ENCODE peak calls at places on chromosomes 6 and 20, in eight cellular contexts. One of them, this sample, is unnamed.

GRCh38 chr6:43954311-43955131 is 172.7 kb downstream of the MRPL14 start:
- DNase-seq in fibroblast of lung: no peak
- DNase-seq in neural progenitor cell: no peak
- DNase-seq in cardiac fibroblast: no peak
- DNase-seq in dorsolateral prefrontal cortex: no peak
- DNase-seq in ascending aorta: no peak
- DNase-seq in breast epithelium: no peak
- DNase-seq in WERI-Rb-1: peak
- DNase-seq in this sample: no peak

GRCh38 chr6:40623178-40623577 is 36.0 kb upstream of the LRFN2 start:
- DNase-seq in neural progenitor cell: no peak
- DNase-seq in dorsolateral prefrontal cortex: no peak
- DNase-seq in fibroblast of lung: no peak
- DNase-seq in WERI-Rb-1: no peak
- DNase-seq in breast epithelium: no peak
- DNase-seq in cardiac fibroblast: no peak
- DNase-seq in ascending aorta: no peak
- DNase-seq in this sample: no peak

GRCh38 chr20:48406462-48407235 is 421.1 kb downstream of the PREX1 start:
- DNase-seq in dorsolateral prefrontal cortex: no peak
- DNase-seq in fibroblast of lung: peak
- DNase-seq in ascending aorta: no peak
- DNase-seq in WERI-Rb-1: no peak
- DNase-seq in neural progenitor cell: no peak
- DNase-seq in breast epithelium: no peak
- DNase-seq in cardiac fibroblast: no peak
- DNase-seq in this sample: no peak

GRCh38 chr20:13302647-13303425 is 81.8 kb downstream of the ISM1 start:
- DNase-seq in neural progenitor cell: peak
- DNase-seq in cardiac fibroblast: peak
- DNase-seq in WERI-Rb-1: peak
- DNase-seq in ascending aorta: no peak
- DNase-seq in breast epithelium: no peak
- DNase-seq in dorsolateral prefrontal cortex: no peak
- DNase-seq in fibroblast of lung: no peak
- DNase-seq in this sample: peak

GRCh38 chr6:67393356-67393755 is 1241.7 kb upstream of the ADGRB3 start:
- DNase-seq in breast epithelium: no peak
- DNase-seq in dorsolateral prefrontal cortex: no peak
- DNase-seq in ascending aorta: no peak
- DNase-seq in fibroblast of lung: no peak
- DNase-seq in neural progenitor cell: no peak
- DNase-seq in cardiac fibroblast: peak
- DNase-seq in WERI-Rb-1: no peak
- DNase-seq in this sample: no peak

GRCh38 chr6:169909113-169909512 is 157.7 kb downstream of the ERMARD start:
- DNase-seq in breast epithelium: no peak
- DNase-seq in fibroblast of lung: no peak
- DNase-seq in ascending aorta: no peak
- DNase-seq in dorsolateral prefrontal cortex: no peak
- DNase-seq in neural progenitor cell: no peak
- DNase-seq in WERI-Rb-1: no peak
- DNase-seq in cardiac fibroblast: no peak
- DNase-seq in this sample: no peak

GRCh38 chr20:53162251-53162835 is 190.2 kb downstream of the TSHZ2 start:
- DNase-seq in dorsolateral prefrontal cortex: no peak
- DNase-seq in breast epithelium: no peak
- DNase-seq in neural progenitor cell: peak
- DNase-seq in cardiac fibroblast: peak
- DNase-seq in fibroblast of lung: peak
- DNase-seq in WERI-Rb-1: peak
- DNase-seq in ascending aorta: peak
- DNase-seq in this sample: peak

GRCh38 chr6:55664581-55665223 is 85.7 kb upstream of the HMGCLL1 start:
- DNase-seq in breast epithelium: no peak
- DNase-seq in neural progenitor cell: no peak
- DNase-seq in fibroblast of lung: no peak
- DNase-seq in dorsolateral prefrontal cortex: no peak
- DNase-seq in WERI-Rb-1: no peak
- DNase-seq in cardiac fibroblast: peak
- DNase-seq in ascending aorta: no peak
- DNase-seq in this sample: no peak

GRCh38 chr6:27758471-27758870 is 153.7 kb downstream of the OR2B2 start:
- DNase-seq in dorsolateral prefrontal cortex: no peak
- DNase-seq in fibroblast of lung: no peak
- DNase-seq in neural progenitor cell: peak
- DNase-seq in WERI-Rb-1: no peak
- DNase-seq in breast epithelium: no peak
- DNase-seq in ascending aorta: no peak
- DNase-seq in cardiac fibroblast: no peak
- DNase-seq in this sample: no peak

GRCh38 chr20:54199721-54200176 is 8.1 kb upstream of the PFDN4 start:
- DNase-seq in fibroblast of lung: peak
- DNase-seq in cardiac fibroblast: peak
- DNase-seq in WERI-Rb-1: peak
- DNase-seq in breast epithelium: peak
- DNase-seq in neural progenitor cell: peak
- DNase-seq in dorsolateral prefrontal cortex: peak
- DNase-seq in ascending aorta: peak
- DNase-seq in this sample: peak

GRCh38 chr6:146914563-146915483 is 289.4 kb upstream of the STXBP5 start:
- DNase-seq in neural progenitor cell: no peak
- DNase-seq in fibroblast of lung: peak
- DNase-seq in WERI-Rb-1: no peak
- DNase-seq in ascending aorta: peak
- DNase-seq in cardiac fibroblast: peak
- DNase-seq in dorsolateral prefrontal cortex: no peak
- DNase-seq in breast epithelium: no peak
- DNase-seq in this sample: no peak

GRCh38 chr20:46400828-46401477 is 5.5 kb downstream of the ELMO2 start:
- DNase-seq in dorsolateral prefrontal cortex: no peak
- DNase-seq in cardiac fibroblast: peak
- DNase-seq in fibroblast of lung: peak
- DNase-seq in breast epithelium: no peak
- DNase-seq in neural progenitor cell: peak
- DNase-seq in ascending aorta: no peak
- DNase-seq in WERI-Rb-1: peak
- DNase-seq in this sample: no peak

GRCh38 chr6:80959034-80959433 is 793.4 kb downstream of the TENT5A start:
- DNase-seq in neural progenitor cell: no peak
- DNase-seq in fibroblast of lung: no peak
- DNase-seq in dorsolateral prefrontal cortex: no peak
- DNase-seq in WERI-Rb-1: no peak
- DNase-seq in breast epithelium: no peak
- DNase-seq in cardiac fibroblast: no peak
- DNase-seq in ascending aorta: no peak
- DNase-seq in this sample: no peak

GRCh38 chr6:71386215-71386614 is 97.6 kb downstream of the OGFRL1 start:
- DNase-seq in cardiac fibroblast: no peak
- DNase-seq in WERI-Rb-1: no peak
- DNase-seq in ascending aorta: no peak
- DNase-seq in fibroblast of lung: no peak
- DNase-seq in dorsolateral prefrontal cortex: no peak
- DNase-seq in breast epithelium: no peak
- DNase-seq in neural progenitor cell: no peak
- DNase-seq in this sample: no peak

GRCh38 chr20:3115190-3116107 is 30.9 kb upstream of the AVP start:
- DNase-seq in neural progenitor cell: peak
- DNase-seq in fibroblast of lung: peak
- DNase-seq in WERI-Rb-1: peak
- DNase-seq in breast epithelium: no peak
- DNase-seq in cardiac fibroblast: peak
- DNase-seq in ascending aorta: no peak
- DNase-seq in dorsolateral prefrontal cortex: no peak
- DNase-seq in this sample: peak

GRCh38 chr6:148457137-148457842 is 114.7 kb downstream of the SASH1 start:
- DNase-seq in breast epithelium: no peak
- DNase-seq in fibroblast of lung: peak
- DNase-seq in cardiac fibroblast: peak
- DNase-seq in WERI-Rb-1: no peak
- DNase-seq in dorsolateral prefrontal cortex: no peak
- DNase-seq in neural progenitor cell: no peak
- DNase-seq in ascending aorta: no peak
- DNase-seq in this sample: no peak
- H3K4me3 ChIP-seq in breast epithelium: no peak
- H3K4me3 ChIP-seq in fibroblast of lung: no peak
- H3K4me3 ChIP-seq in cardiac fibroblast: no peak
- H3K4me3 ChIP-seq in WERI-Rb-1: no peak
- H3K4me3 ChIP-seq in dorsolateral prefrontal cortex: no peak
- H3K4me3 ChIP-seq in neural progenitor cell: no peak
- H3K4me3 ChIP-seq in ascending aorta: no peak
- H3K4me3 ChIP-seq in this sample: no peak

DNA sequence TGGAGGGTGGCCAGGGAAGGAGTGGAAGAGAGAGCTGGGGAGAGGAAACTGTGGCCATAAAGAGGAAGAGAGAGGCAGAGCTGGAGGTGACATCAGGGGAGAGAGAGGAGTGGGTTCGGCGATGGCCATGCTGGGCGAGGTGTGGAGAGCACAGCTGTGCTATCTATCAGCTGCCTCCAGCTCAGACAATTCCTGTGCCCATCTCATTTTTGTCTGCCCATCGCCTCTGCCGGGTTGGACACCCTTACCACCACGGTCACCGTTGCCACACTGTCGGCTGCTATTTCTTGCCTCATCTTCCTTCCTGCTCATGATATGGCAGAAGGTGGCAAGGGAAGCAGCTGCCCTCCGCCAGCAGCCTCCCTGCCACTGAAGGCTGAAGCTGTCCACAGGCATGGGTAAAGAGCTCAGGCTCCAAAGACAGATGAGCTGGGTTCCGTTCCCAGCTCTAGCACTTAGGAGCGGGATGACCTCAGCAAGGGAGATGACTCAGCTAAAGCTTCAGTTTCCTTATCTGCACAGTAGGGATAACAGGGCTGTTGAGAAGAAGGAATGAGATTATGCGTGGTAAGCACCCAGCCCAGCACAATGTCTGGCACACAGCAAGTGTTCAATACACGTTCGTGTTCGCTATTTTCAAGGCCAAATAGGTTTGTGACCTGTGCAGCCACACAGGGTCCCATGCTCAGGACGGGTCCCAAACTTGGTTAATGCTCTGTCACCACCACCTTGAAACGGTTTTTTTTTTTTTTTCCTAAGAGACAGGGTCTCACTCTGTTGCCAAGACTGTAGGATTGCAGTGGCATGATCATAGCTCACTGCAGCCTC is 21.9 kb upstream of the TAF8 start:
- DNase-seq in WERI-Rb-1: no peak
- DNase-seq in breast epithelium: no peak
- DNase-seq in cardiac fibroblast: peak
- DNase-seq in ascending aorta: no peak
- DNase-seq in fibroblast of lung: peak
- DNase-seq in dorsolateral prefrontal cortex: no peak
- DNase-seq in neural progenitor cell: no peak
- DNase-seq in this sample: no peak
- H3K4me3 ChIP-seq in WERI-Rb-1: no peak
- H3K4me3 ChIP-seq in breast epithelium: no peak
- H3K4me3 ChIP-seq in cardiac fibroblast: no peak
- H3K4me3 ChIP-seq in ascending aorta: no peak
- H3K4me3 ChIP-seq in fibroblast of lung: no peak
- H3K4me3 ChIP-seq in dorsolateral prefrontal cortex: no peak
- H3K4me3 ChIP-seq in neural progenitor cell: no peak
- H3K4me3 ChIP-seq in this sample: no peak

GRCh38 chr6:156577749-156578148 is 199.4 kb upstream of the ARID1B start:
- DNase-seq in dorsolateral prefrontal cortex: no peak
- DNase-seq in fibroblast of lung: no peak
- DNase-seq in WERI-Rb-1: no peak
- DNase-seq in cardiac fibroblast: no peak
- DNase-seq in breast epithelium: no peak
- DNase-seq in neural progenitor cell: no peak
- DNase-seq in ascending aorta: no peak
- DNase-seq in this sample: no peak
- H3K4me3 ChIP-seq in dorsolateral prefrontal cortex: no peak
- H3K4me3 ChIP-seq in fibroblast of lung: no peak
- H3K4me3 ChIP-seq in WERI-Rb-1: no peak
- H3K4me3 ChIP-seq in cardiac fibroblast: no peak
- H3K4me3 ChIP-seq in breast epithelium: no peak
- H3K4me3 ChIP-seq in neural progenitor cell: no peak
- H3K4me3 ChIP-seq in ascending aorta: no peak
- H3K4me3 ChIP-seq in this sample: no peak

GRCh38 chr6:90401933-90402830 is 105.5 kb upstream of the BACH2 start:
- DNase-seq in ascending aorta: no peak
- DNase-seq in dorsolateral prefrontal cortex: no peak
- DNase-seq in WERI-Rb-1: no peak
- DNase-seq in fibroblast of lung: no peak
- DNase-seq in breast epithelium: no peak
- DNase-seq in cardiac fibroblast: no peak
- DNase-seq in neural progenitor cell: no peak
- DNase-seq in this sample: no peak
- H3K4me3 ChIP-seq in ascending aorta: no peak
- H3K4me3 ChIP-seq in dorsolateral prefrontal cortex: no peak
- H3K4me3 ChIP-seq in WERI-Rb-1: no peak
- H3K4me3 ChIP-seq in fibroblast of lung: no peak
- H3K4me3 ChIP-seq in breast epithelium: no peak
- H3K4me3 ChIP-seq in cardiac fibroblast: no peak
- H3K4me3 ChIP-seq in neural progenitor cell: no peak
- H3K4me3 ChIP-seq in this sample: no peak

GRCh38 chr20:44248420-44248759 is 1.3 kb downstream of the GDAP1L1 start:
- DNase-seq in ascending aorta: no peak
- DNase-seq in dorsolateral prefrontal cortex: no peak
- DNase-seq in cardiac fibroblast: no peak
- DNase-seq in fibroblast of lung: no peak
- DNase-seq in WERI-Rb-1: no peak
- DNase-seq in breast epithelium: no peak
- DNase-seq in neural progenitor cell: no peak
- DNase-seq in this sample: no peak

GRCh38 chr20:44245977-44246376 is 1.1 kb upstream of the GDAP1L1 start:
- DNase-seq in cardiac fibroblast: no peak
- DNase-seq in neural progenitor cell: no peak
- DNase-seq in WERI-Rb-1: no peak
- DNase-seq in dorsolateral prefrontal cortex: no peak
- DNase-seq in fibroblast of lung: no peak
- DNase-seq in breast epithelium: no peak
- DNase-seq in ascending aorta: no peak
- DNase-seq in this sample: no peak

GRCh38 chr20:44251284-44251683 is 4.2 kb downstream of the GDAP1L1 start:
- DNase-seq in breast epithelium: no peak
- DNase-seq in ascending aorta: no peak
- DNase-seq in dorsolateral prefrontal cortex: no peak
- DNase-seq in cardiac fibroblast: no peak
- DNase-seq in fibroblast of lung: no peak
- DNase-seq in WERI-Rb-1: no peak
- DNase-seq in neural progenitor cell: no peak
- DNase-seq in this sample: no peak

GRCh38 chr20:44247676-44248419 is 740 bp downstream of the GDAP1L1 start:
- DNase-seq in neural progenitor cell: peak
- DNase-seq in dorsolateral prefrontal cortex: no peak
- DNase-seq in ascending aorta: no peak
- DNase-seq in WERI-Rb-1: no peak
- DNase-seq in cardiac fibroblast: peak
- DNase-seq in fibroblast of lung: peak
- DNase-seq in breast epithelium: no peak
- DNase-seq in this sample: peak

DNA sequence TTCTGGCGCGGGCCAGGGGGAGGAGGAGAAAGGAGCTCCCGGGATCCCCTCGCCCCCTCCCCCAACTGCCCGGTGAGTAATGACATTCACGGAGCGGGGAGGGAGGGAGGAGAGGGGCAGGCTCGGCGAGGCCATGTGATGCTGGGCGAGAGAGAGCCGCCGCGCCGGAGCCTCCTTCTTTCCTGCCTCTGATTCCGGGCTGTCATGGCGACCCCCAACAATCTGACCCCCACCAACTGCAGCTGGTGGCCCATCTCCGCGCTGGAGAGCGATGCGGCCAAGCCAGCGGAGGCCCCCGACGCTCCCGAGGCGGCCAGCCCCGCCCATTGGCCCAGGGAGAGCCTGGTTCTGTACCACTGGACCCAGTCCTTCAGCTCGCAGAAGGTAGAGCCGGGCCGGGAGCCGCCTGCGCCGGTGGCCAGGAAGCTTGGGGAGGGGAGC is at the start of gene GDAP1L1:
- DNase-seq in breast epithelium: no peak
- DNase-seq in cardiac fibroblast: no peak
- DNase-seq in dorsolateral prefrontal cortex: peak
- DNase-seq in WERI-Rb-1: peak
- DNase-seq in neural progenitor cell: peak
- DNase-seq in fibroblast of lung: no peak
- DNase-seq in ascending aorta: no peak
- DNase-seq in this sample: no peak
- H3K4me3 ChIP-seq in breast epithelium: peak
- H3K4me3 ChIP-seq in cardiac fibroblast: no peak
- H3K4me3 ChIP-seq in dorsolateral prefrontal cortex: peak
- H3K4me3 ChIP-seq in WERI-Rb-1: peak
- H3K4me3 ChIP-seq in neural progenitor cell: peak
- H3K4me3 ChIP-seq in fibroblast of lung: no peak
- H3K4me3 ChIP-seq in ascending aorta: peak
- H3K4me3 ChIP-seq in this sample: no peak